ENCODE peak calls at places on chromosomes 5 and 9, in seven cellular contexts. One of them, this sample, is unnamed.
A peak's percentile ranks its signal among the peaks of the same experiment; 100 is the strongest.

GRCh38 chr5:108747111-108748009 is at the start of gene FER:
- DNase-seq in ovary: no peak
- DNase-seq in ascending aorta: no peak
- DNase-seq in SK-N-SH: no peak
- DNase-seq in CD8-positive, alpha-beta T cell: no peak
- DNase-seq in adrenal gland: peak; percentile 38
- DNase-seq in SJSA1: peak; percentile 75
- DNase-seq in this sample: no peak

GRCh38 chr9:131915181-131915580 is 164.5 kb downstream of the MED27 start:
- DNase-seq in ovary: no peak
- DNase-seq in ascending aorta: no peak
- DNase-seq in SK-N-SH: no peak
- DNase-seq in CD8-positive, alpha-beta T cell: no peak
- DNase-seq in adrenal gland: no peak
- DNase-seq in SJSA1: no peak
- DNase-seq in this sample: no peak

GRCh38 chr5:42912184-42912766 is 100.6 kb upstream of the SELENOP start:
- DNase-seq in ovary: no peak
- DNase-seq in ascending aorta: no peak
- DNase-seq in SK-N-SH: no peak
- DNase-seq in CD8-positive, alpha-beta T cell: peak; percentile 72
- DNase-seq in adrenal gland: peak; percentile 37
- DNase-seq in SJSA1: peak; percentile 50
- DNase-seq in this sample: no peak

GRCh38 chr9:14747116-14747515 is 24.6 kb upstream of the CER1 start:
- DNase-seq in ovary: no peak
- DNase-seq in ascending aorta: no peak
- DNase-seq in SK-N-SH: no peak
- DNase-seq in CD8-positive, alpha-beta T cell: no peak
- DNase-seq in adrenal gland: no peak
- DNase-seq in SJSA1: no peak
- DNase-seq in this sample: no peak

GRCh38 chr9:125393426-125393825 is 131.8 kb downstream of the GAPVD1 start:
- DNase-seq in ovary: no peak
- DNase-seq in ascending aorta: no peak
- DNase-seq in SK-N-SH: no peak
- DNase-seq in CD8-positive, alpha-beta T cell: no peak
- DNase-seq in adrenal gland: no peak
- DNase-seq in SJSA1: no peak
- DNase-seq in this sample: no peak

GRCh38 chr5:1135696-1136525 is 24.0 kb upstream of the SLC12A7 start:
- DNase-seq in ovary: no peak
- DNase-seq in ascending aorta: no peak
- DNase-seq in SK-N-SH: no peak
- DNase-seq in CD8-positive, alpha-beta T cell: no peak
- DNase-seq in adrenal gland: no peak
- DNase-seq in SJSA1: no peak
- DNase-seq in this sample: no peak

GRCh38 chr5:149221326-149221725 is 50.3 kb upstream of the AFAP1L1 start:
- DNase-seq in ovary: no peak
- DNase-seq in ascending aorta: no peak
- DNase-seq in SK-N-SH: no peak
- DNase-seq in CD8-positive, alpha-beta T cell: no peak
- DNase-seq in adrenal gland: no peak
- DNase-seq in SJSA1: peak; percentile 77
- DNase-seq in this sample: no peak

GRCh38 chr9:98192503-98193335 is at the start of gene CORO2A:
- DNase-seq in ovary: peak; percentile 53
- DNase-seq in ascending aorta: no peak
- DNase-seq in SK-N-SH: peak; percentile 98
- DNase-seq in CD8-positive, alpha-beta T cell: peak; percentile 80
- DNase-seq in adrenal gland: peak; percentile 59
- DNase-seq in SJSA1: peak; percentile 69
- DNase-seq in this sample: peak; percentile 95

GRCh38 chr5:127041571-127041970 is 11.2 kb upstream of the MARCHF3 start:
- DNase-seq in ovary: no peak
- DNase-seq in ascending aorta: no peak
- DNase-seq in SK-N-SH: no peak
- DNase-seq in CD8-positive, alpha-beta T cell: no peak
- DNase-seq in adrenal gland: no peak
- DNase-seq in SJSA1: no peak
- DNase-seq in this sample: no peak

GRCh38 chr5:126422994-126423788 is at the start of gene GRAMD2B:
- DNase-seq in ovary: peak; percentile 86
- DNase-seq in ascending aorta: peak; percentile 47
- DNase-seq in SK-N-SH: peak; percentile 63
- DNase-seq in CD8-positive, alpha-beta T cell: peak; percentile 74
- DNase-seq in adrenal gland: peak; percentile 90
- DNase-seq in SJSA1: peak; percentile 95
- DNase-seq in this sample: no peak

GRCh38 chr5:169970911-169971436 is 9.3 kb downstream of the INSYN2B start:
- DNase-seq in ovary: no peak
- DNase-seq in ascending aorta: no peak
- DNase-seq in SK-N-SH: peak; percentile 24
- DNase-seq in CD8-positive, alpha-beta T cell: no peak
- DNase-seq in adrenal gland: peak; percentile 44
- DNase-seq in SJSA1: peak; percentile 87
- DNase-seq in this sample: no peak

GRCh38 chr5:9009931-9010652 is 535.8 kb downstream of the SEMA5A start:
- DNase-seq in ovary: no peak
- DNase-seq in ascending aorta: no peak
- DNase-seq in SK-N-SH: no peak
- DNase-seq in CD8-positive, alpha-beta T cell: no peak
- DNase-seq in adrenal gland: no peak
- DNase-seq in SJSA1: no peak
- DNase-seq in this sample: no peak

GRCh38 chr5:111512026-111512405 is 319 bp downstream of the STARD4 start:
- DNase-seq in ovary: peak; percentile 50
- DNase-seq in ascending aorta: peak; percentile 12
- DNase-seq in SK-N-SH: no peak
- DNase-seq in CD8-positive, alpha-beta T cell: no peak
- DNase-seq in adrenal gland: no peak
- DNase-seq in SJSA1: no peak
- DNase-seq in this sample: no peak

GRCh38 chr5:26700759-26701384 is 337.5 kb downstream of the CDH9 start:
- DNase-seq in ovary: no peak
- DNase-seq in ascending aorta: no peak
- DNase-seq in SK-N-SH: peak; percentile 38
- DNase-seq in CD8-positive, alpha-beta T cell: no peak
- DNase-seq in adrenal gland: no peak
- DNase-seq in SJSA1: no peak
- DNase-seq in this sample: peak; percentile 57

GRCh38 chr9:18606831-18607230 is 132.9 kb downstream of the ADAMTSL1 start:
- DNase-seq in ovary: no peak
- DNase-seq in ascending aorta: no peak
- DNase-seq in SK-N-SH: no peak
- DNase-seq in CD8-positive, alpha-beta T cell: no peak
- DNase-seq in adrenal gland: no peak
- DNase-seq in SJSA1: no peak
- DNase-seq in this sample: no peak

GRCh38 chr5:179303801-179304200 is 41.5 kb downstream of the ADAMTS2 start:
- DNase-seq in ovary: no peak
- DNase-seq in ascending aorta: no peak
- DNase-seq in SK-N-SH: no peak
- DNase-seq in CD8-positive, alpha-beta T cell: no peak
- DNase-seq in adrenal gland: no peak
- DNase-seq in SJSA1: no peak
- DNase-seq in this sample: no peak

GRCh38 chr5:1517838-1518237 is 5.9 kb downstream of the LPCAT1 start:
- DNase-seq in ovary: peak; percentile 16
- DNase-seq in ascending aorta: peak; percentile 11
- DNase-seq in SK-N-SH: no peak
- DNase-seq in CD8-positive, alpha-beta T cell: peak; percentile 23
- DNase-seq in adrenal gland: peak; percentile 22
- DNase-seq in SJSA1: no peak
- DNase-seq in this sample: peak; percentile 6

GRCh38 chr9:79185866-79186265 is 385.9 kb upstream of the TLE4 start:
- DNase-seq in ovary: no peak
- DNase-seq in ascending aorta: no peak
- DNase-seq in SK-N-SH: no peak
- DNase-seq in CD8-positive, alpha-beta T cell: no peak
- DNase-seq in adrenal gland: no peak
- DNase-seq in SJSA1: no peak
- DNase-seq in this sample: no peak

GRCh38 chr5:117337064-117337749 is 762.6 kb upstream of the SEMA6A start:
- DNase-seq in ovary: no peak
- DNase-seq in ascending aorta: no peak
- DNase-seq in SK-N-SH: no peak
- DNase-seq in CD8-positive, alpha-beta T cell: no peak
- DNase-seq in adrenal gland: no peak
- DNase-seq in SJSA1: no peak
- DNase-seq in this sample: no peak

GRCh38 chr9:11159318-11159862 is 546.6 kb upstream of the PTPRD start:
- DNase-seq in ovary: no peak
- DNase-seq in ascending aorta: no peak
- DNase-seq in SK-N-SH: no peak
- DNase-seq in CD8-positive, alpha-beta T cell: no peak
- DNase-seq in adrenal gland: no peak
- DNase-seq in SJSA1: no peak
- DNase-seq in this sample: no peak

GRCh38 chr5:15286659-15287058 is 213.3 kb upstream of the FBXL7 start:
- DNase-seq in ovary: no peak
- DNase-seq in ascending aorta: no peak
- DNase-seq in SK-N-SH: peak; percentile 12
- DNase-seq in CD8-positive, alpha-beta T cell: no peak
- DNase-seq in adrenal gland: no peak
- DNase-seq in SJSA1: no peak
- DNase-seq in this sample: peak; percentile 67

GRCh38 chr5:150931368-150931965 is 26.7 kb upstream of the ZNF300 start:
- DNase-seq in ovary: no peak
- DNase-seq in ascending aorta: no peak
- DNase-seq in SK-N-SH: no peak
- DNase-seq in CD8-positive, alpha-beta T cell: no peak
- DNase-seq in adrenal gland: no peak
- DNase-seq in SJSA1: no peak
- DNase-seq in this sample: no peak
- H3K9me3 ChIP-seq in ovary: peaks cover 17% of the 10 kb centered on the region
- H3K9me3 ChIP-seq in ascending aorta: peaks cover 89% of the 10 kb centered on the region
- H3K9me3 ChIP-seq in SK-N-SH: peaks cover 33% of the 10 kb centered on the region
- H3K9me3 ChIP-seq in CD8-positive, alpha-beta T cell: peaks cover 31% of the 10 kb centered on the region
- H3K9me3 ChIP-seq in adrenal gland: peaks cover 4% of the 10 kb centered on the region
- H3K9me3 ChIP-seq in SJSA1: peaks cover 38% of the 10 kb centered on the region
- H3K9me3 ChIP-seq in this sample: peaks cover 56% of the 10 kb centered on the region

DNA sequence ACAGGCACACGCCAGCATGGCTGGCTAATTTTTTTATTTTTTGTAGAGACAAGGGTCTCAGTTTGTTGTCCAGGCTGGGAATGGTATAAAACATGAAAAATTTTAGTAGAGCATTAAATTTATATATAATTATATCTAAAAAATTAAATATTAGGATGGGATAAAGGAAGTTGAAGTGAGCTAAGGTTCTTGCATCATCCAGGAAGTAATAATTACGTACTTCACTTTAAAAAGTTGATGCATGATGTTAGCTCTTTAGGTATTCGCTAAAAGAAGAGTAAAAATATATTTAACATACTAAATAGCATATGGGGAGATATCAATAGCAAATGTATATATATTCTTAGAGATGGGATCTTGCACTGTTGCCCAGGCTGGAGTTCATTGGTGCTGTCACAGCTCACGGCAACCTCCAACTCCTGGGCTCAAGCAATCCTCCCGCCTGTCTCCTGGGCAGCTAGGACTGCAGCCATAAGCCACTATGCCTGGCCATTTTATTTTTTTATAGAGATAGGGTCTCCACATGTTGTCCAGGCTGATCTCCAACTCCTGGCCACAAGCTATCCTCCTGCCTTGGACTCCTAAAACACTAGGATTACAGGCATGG is 12.3 kb downstream of the DCAF10 start:
- DNase-seq in ovary: no peak
- DNase-seq in ascending aorta: no peak
- DNase-seq in SK-N-SH: no peak
- DNase-seq in CD8-positive, alpha-beta T cell: no peak
- DNase-seq in adrenal gland: no peak
- DNase-seq in SJSA1: no peak
- DNase-seq in this sample: no peak
- H3K4me3 ChIP-seq in ovary: no peak overlapping the region
- H3K4me3 ChIP-seq in ascending aorta: no peak overlapping the region
- H3K4me3 ChIP-seq in SK-N-SH: no peak overlapping the region
- H3K4me3 ChIP-seq in CD8-positive, alpha-beta T cell: no peak overlapping the region
- H3K4me3 ChIP-seq in adrenal gland: no peak overlapping the region
- H3K4me3 ChIP-seq in SJSA1: no peak overlapping the region
- H3K4me3 ChIP-seq in this sample: no peak overlapping the region

GRCh38 chr5:158380661-158381060 is 521.7 kb upstream of the CLINT1 start:
- DNase-seq in ovary: no peak
- DNase-seq in ascending aorta: no peak
- DNase-seq in SK-N-SH: no peak
- DNase-seq in CD8-positive, alpha-beta T cell: no peak
- DNase-seq in adrenal gland: no peak
- DNase-seq in SJSA1: no peak
- DNase-seq in this sample: peak; percentile 54
- H3K9me3 ChIP-seq in ovary: no peaks in the 10 kb centered on the region
- H3K9me3 ChIP-seq in ascending aorta: no peaks in the 10 kb centered on the region
- H3K9me3 ChIP-seq in SK-N-SH: no peaks in the 10 kb centered on the region
- H3K9me3 ChIP-seq in CD8-positive, alpha-beta T cell: no peaks in the 10 kb centered on the region
- H3K9me3 ChIP-seq in adrenal gland: no peaks in the 10 kb centered on the region
- H3K9me3 ChIP-seq in SJSA1: peaks cover 3% of the 10 kb centered on the region
- H3K9me3 ChIP-seq in this sample: peaks cover 2% of the 10 kb centered on the region

DNA sequence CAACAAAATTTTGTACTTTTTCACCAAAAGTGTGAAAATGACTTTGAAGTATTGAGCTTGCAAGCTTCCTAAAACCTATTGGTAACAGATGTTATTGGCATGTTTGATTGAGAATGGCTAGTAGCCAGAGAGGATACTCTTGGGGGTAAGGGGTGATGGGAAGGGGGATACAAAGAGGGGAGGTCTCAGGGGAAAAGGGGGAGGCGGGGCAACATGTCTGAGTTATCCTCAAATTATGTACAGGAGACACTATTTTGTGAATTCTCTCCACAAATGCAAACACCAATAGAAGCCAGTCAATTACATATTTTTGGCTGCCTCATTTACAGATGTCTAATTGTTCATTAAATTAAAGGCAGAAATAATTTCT is 3.5 kb downstream of the GAS1 start:
- DNase-seq in ovary: no peak
- DNase-seq in ascending aorta: no peak
- DNase-seq in SK-N-SH: no peak
- DNase-seq in CD8-positive, alpha-beta T cell: no peak
- DNase-seq in adrenal gland: no peak
- DNase-seq in SJSA1: no peak
- DNase-seq in this sample: no peak
- H3K4me3 ChIP-seq in ovary: peak overlapping the region; percentile 65
- H3K4me3 ChIP-seq in ascending aorta: peak overlapping the region; percentile 90
- H3K4me3 ChIP-seq in SK-N-SH: peak overlapping the region; percentile 76
- H3K4me3 ChIP-seq in CD8-positive, alpha-beta T cell: no peak overlapping the region
- H3K4me3 ChIP-seq in adrenal gland: peak overlapping the region; percentile 91
- H3K4me3 ChIP-seq in SJSA1: no peak overlapping the region
- H3K4me3 ChIP-seq in this sample: no peak overlapping the region

This sample was measured in WERI-Rb-1.